ENCODE peak calls at places on chromosomes 1 and 21, in ten cellular contexts. F is non-pigmented ciliary epithelial cell; B is SK-N-SH; H is GDM1; J is nephron progenitor cell; I is HS-5; T is GF-D8; Q is activated CD8-positive, alpha-beta memory T cell treated with anti-CD3 and anti-CD28 coated beads, Interleukin-2, amount 10 ng/mL, durations not matched to agents 7 days and 5 days; V is astrocyte of the spinal cord; G is stimulated activated CD4-positive, alpha-beta T cell treated with anti-CD3 and anti-CD28 coated beads, Interleukin-4, amount 100 ng/mL, for 1 hour. O is an unnamed sample.

GRCh38 chr21:42245348-42246185 is 26.6 kb downstream of the ABCG1 start:
- DNase-seq in F (no peak), B (peak), H (no peak), J (peak), I (no peak), T (no peak), Q (no peak), V (no peak), G (no peak), O (no peak)

GRCh38 chr1:12477936-12478611 is 139.9 kb downstream of the DHRS3 start:
- DNase-seq in F (peak), B (peak), H (no peak), J (peak), I (peak), T (peak), Q (no peak), V (peak), G (no peak), O (no peak)

GRCh38 chr1:37865348-37866119 is 6.1 kb upstream of the MTF1 start:
- DNase-seq in F (no peak), B (no peak), H (no peak), J (no peak), I (peak), T (no peak), Q (no peak), V (peak), G (peak), O (no peak)

GRCh38 chr1:27428316-27429028 is 36.0 kb downstream of the GPR3 start:
- DNase-seq in F (no peak), B (peak), H (peak), J (peak), I (no peak), T (peak), Q (no peak), V (no peak), G (peak), O (no peak)

GRCh38 chr1:54220004-54220811 is 20.2 kb downstream of the MRPL37 start:
- DNase-seq in F (no peak), B (no peak), H (no peak), J (no peak), I (no peak), T (peak), Q (no peak), V (peak), G (no peak), O (no peak)

GRCh38 chr1:90417139-90417538 is 300.0 kb downstream of the BARHL2 start:
- DNase-seq in F (no peak), B (no peak), H (no peak), J (no peak), I (no peak), T (no peak), Q (no peak), V (peak), G (no peak), O (no peak)

GRCh38 chr1:2314803-2315710 is 76.3 kb downstream of the MORN1 start:
- DNase-seq in F (no peak), B (peak), H (peak), J (peak), I (no peak), T (no peak), Q (peak), V (peak), G (peak), O (peak)

GRCh38 chr1:43435146-43436145 is 18.3 kb downstream of the HYI start:
- DNase-seq in F (no peak), B (no peak), H (no peak), J (no peak), I (no peak), T (no peak), Q (no peak), V (peak), G (no peak), O (peak)

GRCh38 chr1:205939690-205940330 is 3.4 kb downstream of the SLC26A9 start:
- DNase-seq in F (no peak), B (peak), H (no peak), J (peak), I (no peak), T (no peak), Q (no peak), V (no peak), G (no peak), O (peak)

GRCh38 chr1:83860506-83861221 is 138.3 kb downstream of the TTLL7 start:
- DNase-seq in F (no peak), B (no peak), H (peak), J (peak), I (no peak), T (no peak), Q (peak), V (peak), G (peak), O (peak)

GRCh38 chr1:8090241-8090702 is 64.2 kb upstream of the ERRFI1 start:
- DNase-seq in F (peak), B (no peak), H (no peak), J (no peak), I (peak), T (no peak), Q (no peak), V (peak), G (no peak), O (no peak)

O was measured in ecto neural progenitor cell.